ENCODE peak calls at places on chromosomes 11 and 22, in seven cellular contexts. L, E, D, Z, I, V and O are unnamed samples.

GRCh38 chr11:67420147-67420645 is 4.7 kb downstream of the CARNS1 start:
- DNase-seq in L (no peak), E (no peak), D (no peak), Z (no peak), I (no peak), V (no peak), O (no peak)

GRCh38 chr11:38159038-38159437 is 1561.0 kb upstream of the RAG2 start:
- DNase-seq in L (no peak), E (no peak), D (no peak), Z (no peak), I (no peak), V (no peak), O (no peak)

GRCh38 chr22:35437038-35437437 is 37.1 kb downstream of the MCM5 start:
- DNase-seq in L (peak; percentile 72), E (no peak), D (no peak), Z (peak; percentile 54), I (no peak), V (peak; percentile 56), O (peak; percentile 81)

GRCh38 chr11:20337526-20338154 is 25.9 kb upstream of the HTATIP2 start:
- DNase-seq in L (peak; percentile 42), E (peak; percentile 11), D (peak; percentile 18), Z (peak; percentile 74), I (no peak), V (no peak), O (no peak)

GRCh38 chr11:59426361-59427067 is at the start of gene OR5A2:
- DNase-seq in L (no peak), E (no peak), D (no peak), Z (no peak), I (no peak), V (peak; percentile 34), O (no peak)

GRCh38 chr22:50292643-50293440 is 14.6 kb downstream of the PLXNB2 start:
- DNase-seq in L (no peak), E (no peak), D (no peak), Z (no peak), I (no peak), V (no peak), O (no peak)

GRCh38 chr11:113528982-113529381 is 53.8 kb upstream of the DRD2 start:
- DNase-seq in L (no peak), E (no peak), D (no peak), Z (no peak), I (no peak), V (no peak), O (no peak)

GRCh38 chr11:102986815-102987214 is 31.3 kb upstream of the MMP13 start:
- DNase-seq in L (no peak), E (peak; percentile 88), D (no peak), Z (no peak), I (no peak), V (no peak), O (no peak)

GRCh38 chr11:87232320-87232719 is 194.6 kb downstream of the TMEM135 start:
- DNase-seq in L (no peak), E (no peak), D (no peak), Z (no peak), I (no peak), V (no peak), O (no peak)

GRCh38 chr11:35951659-35952058 is 7.8 kb downstream of the LDLRAD3 start:
- DNase-seq in L (no peak), E (no peak), D (no peak), Z (no peak), I (no peak), V (no peak), O (no peak)

GRCh38 chr11:1759851-1760220 is 3.9 kb downstream of the CTSD start:
- DNase-seq in L (no peak), E (no peak), D (no peak), Z (no peak), I (no peak), V (no peak), O (no peak)

GRCh38 chr11:1761110-1761856 is 2.4 kb downstream of the CTSD start:
- DNase-seq in L (no peak), E (no peak), D (no peak), Z (no peak), I (no peak), V (no peak), O (no peak)

GRCh38 chr11:1761857-1762536 is 1.7 kb downstream of the CTSD start:
- DNase-seq in L (no peak), E (no peak), D (no peak), Z (no peak), I (no peak), V (no peak), O (no peak)

GRCh38 chr11:1759151-1759850 is 4.4 kb downstream of the CTSD start:
- DNase-seq in L (no peak), E (no peak), D (no peak), Z (no peak), I (no peak), V (no peak), O (no peak)

DNA sequence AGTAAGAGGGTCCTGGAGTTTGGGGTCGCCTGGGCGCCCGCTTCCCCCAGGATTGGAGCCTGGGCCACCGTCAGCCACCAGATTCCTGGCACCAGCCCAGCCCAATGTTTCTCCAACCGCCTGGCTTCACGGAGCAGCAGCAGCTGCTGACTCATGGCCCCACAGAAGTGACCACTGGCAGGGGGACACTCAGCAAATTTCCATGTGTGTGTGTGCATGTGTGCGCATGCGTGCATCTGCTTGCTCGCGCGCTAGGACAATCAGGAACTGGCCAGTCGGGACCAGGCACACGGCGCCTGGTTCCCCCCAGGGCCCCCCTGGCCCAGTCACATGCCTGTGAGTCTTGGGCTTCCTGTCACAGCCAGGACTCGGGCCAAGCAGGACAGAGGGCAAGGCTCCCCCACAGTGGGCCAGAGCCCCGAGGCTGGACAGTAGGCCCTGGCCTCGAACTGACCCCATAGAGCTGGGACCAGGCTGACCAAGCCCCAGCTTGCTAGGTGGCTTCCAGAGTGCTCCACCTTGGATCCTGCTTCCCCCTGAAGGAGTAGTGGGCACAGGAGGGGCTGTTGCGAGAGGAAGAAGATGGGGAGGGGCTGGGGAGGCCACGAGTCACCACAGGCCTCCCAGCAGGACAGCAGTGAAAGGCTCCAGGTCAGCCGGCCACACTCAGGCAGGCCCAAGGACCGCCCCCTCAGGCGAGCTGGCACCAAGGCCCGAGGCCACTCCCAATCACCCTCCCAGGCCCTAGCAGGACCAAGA is 3.2 kb downstream of the CTSD start:
- DNase-seq in L (no peak), E (peak; percentile 52), D (no peak), Z (no peak), I (no peak), V (no peak), O (peak; percentile 44)
- H3K4me1 ChIP-seq in L (peaks cover 45% of the 10 kb centered on the region), E (peaks cover 23% of the 10 kb centered on the region), D (peaks cover 38% of the 10 kb centered on the region), Z (peaks cover 4% of the 10 kb centered on the region), I (peaks cover 12% of the 10 kb centered on the region), V (peaks cover 3% of the 10 kb centered on the region), O (peaks cover 80% of the 10 kb centered on the region)

GRCh38 chr11:46122955-46123354 is 1.7 kb upstream of the PHF21A start:
- DNase-seq in L (no peak), E (peak; percentile 53), D (peak; percentile 27), Z (no peak), I (no peak), V (no peak), O (no peak)

GRCh38 chr11:46129133-46129532 is 7.9 kb upstream of the PHF21A start:
- DNase-seq in L (no peak), E (no peak), D (no peak), Z (no peak), I (no peak), V (no peak), O (no peak)

GRCh38 chr11:46127150-46127638 is 5.9 kb upstream of the PHF21A start:
- DNase-seq in L (peak; percentile 91), E (peak; percentile 49), D (peak; percentile 85), Z (peak; percentile 39), I (no peak), V (no peak), O (peak; percentile 64)

GRCh38 chr11:46121724-46122477 is 647 bp upstream of the PHF21A start:
- DNase-seq in L (peak; percentile 96), E (peak; percentile 95), D (peak; percentile 82), Z (peak; percentile 79), I (no peak), V (no peak), O (peak; percentile 85)

DNA sequence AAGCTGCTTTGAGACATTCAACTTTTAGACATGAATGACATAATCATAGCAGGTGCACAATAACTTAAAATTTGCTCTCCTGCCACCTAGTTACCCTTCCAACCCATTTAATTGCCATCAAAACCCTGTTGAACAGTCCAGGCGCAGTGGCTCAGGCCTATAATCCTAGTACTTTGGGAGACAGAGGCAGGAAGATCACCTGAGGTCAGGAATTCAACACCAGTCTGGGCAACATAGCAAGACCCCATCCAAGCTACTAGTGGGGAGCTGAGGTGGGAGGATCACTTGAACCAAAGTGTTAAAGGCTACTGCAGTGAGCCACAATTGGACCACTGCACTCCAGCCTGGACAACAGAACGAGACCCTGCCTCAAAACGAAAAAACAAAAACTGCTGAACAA is 4.0 kb upstream of the PHF21A start:
- DNase-seq in L (no peak), E (no peak), D (no peak), Z (no peak), I (no peak), V (no peak), O (no peak)
- TF ChIP-seq RFX5 in L (no peak), E (no peak), D (no peak), Z (no peak), I (no peak), V (no peak), O (no peak)

DNA sequence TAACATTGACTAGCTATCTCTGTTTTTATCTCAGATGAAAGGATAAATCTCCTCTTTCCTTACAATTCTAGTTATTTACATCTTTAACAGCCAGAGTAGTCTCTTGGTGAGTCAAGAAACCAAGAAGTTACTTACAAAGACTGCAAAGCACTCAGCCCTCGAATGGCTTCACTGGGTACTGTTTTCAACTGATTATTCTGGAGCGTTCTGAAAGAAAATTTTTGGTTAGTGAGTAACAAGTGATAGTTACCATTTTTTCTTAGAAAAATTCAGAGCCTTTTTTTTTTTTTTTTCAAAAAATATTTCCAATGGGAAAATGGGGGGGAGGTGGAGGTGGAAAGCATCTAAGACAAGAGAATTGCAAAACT is 27.9 kb upstream of the CCDC34 start:
- DNase-seq in L (no peak), E (peak; percentile 83), D (no peak), Z (no peak), I (no peak), V (no peak), O (no peak)
- H3K4me1 ChIP-seq in L (peaks cover 94% of the 10 kb centered on the region), E (peaks cover 16% of the 10 kb centered on the region), D (peaks cover 87% of the 10 kb centered on the region), Z (peaks cover 32% of the 10 kb centered on the region), I (no peaks in the 10 kb centered on the region), V (peaks cover 4% of the 10 kb centered on the region), O (peaks cover 47% of the 10 kb centered on the region)

DNA sequence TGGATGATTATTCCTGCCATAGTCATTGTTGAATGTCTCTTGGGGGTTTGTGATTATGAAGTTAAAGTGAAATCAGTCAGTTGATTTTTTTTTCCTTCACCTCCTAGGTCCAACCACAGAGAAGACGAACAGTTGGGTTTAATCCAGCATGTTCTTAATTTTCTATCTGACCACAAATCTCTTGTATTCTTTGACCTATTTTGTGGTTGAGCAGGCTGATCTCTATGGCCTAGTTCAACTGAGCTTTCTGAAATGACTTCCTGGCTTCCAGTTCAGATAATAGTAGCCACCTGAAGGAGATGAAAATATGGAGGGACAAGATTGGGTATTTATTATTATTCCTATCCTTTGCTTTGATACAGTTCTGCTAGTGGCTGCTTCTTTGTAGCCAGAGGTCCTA is 5.2 kb upstream of the OR56A5 start:
- DNase-seq in L (no peak), E (no peak), D (no peak), Z (no peak), I (no peak), V (no peak), O (no peak)
- TF ChIP-seq RFX5 in L (no peak), E (no peak), D (no peak), Z (no peak), I (no peak), V (no peak), O (no peak)